ENCODE peak calls at places on chromosomes 2 and 18, in ten cellular contexts. One of them, this sample, is unnamed.

GRCh38 chr18:47912343-47912742 is 18.1 kb downstream of the SMAD2 start:
- DNase-seq in heart right ventricle: no peak
- DNase-seq in stimulated activated CD8-positive, alpha-beta memory T cell treated with anti-CD3 and anti-CD28 coated beads, Interleukin-7, amount 100 ng/mL, for 4 hours: no peak
- DNase-seq in lower leg skin: no peak
- DNase-seq in sciatic nerve: no peak
- DNase-seq in CD8-positive, alpha-beta memory T cell: no peak
- DNase-seq in activated CD4-positive, alpha-beta T cell treated with anti-CD3 and anti-CD28 coated beads, Interleukin-2, amount 50 U/mL, for 1 hour: no peak
- DNase-seq in psoas muscle: no peak
- DNase-seq in AG09319: no peak
- DNase-seq in A172: no peak
- DNase-seq in this sample: no peak

GRCh38 chr2:242098445-242099128 is 229.1 kb downstream of the RTP5 start:
- DNase-seq in heart right ventricle: no peak
- DNase-seq in stimulated activated CD8-positive, alpha-beta memory T cell treated with anti-CD3 and anti-CD28 coated beads, Interleukin-7, amount 100 ng/mL, for 4 hours: no peak
- DNase-seq in lower leg skin: no peak
- DNase-seq in sciatic nerve: no peak
- DNase-seq in CD8-positive, alpha-beta memory T cell: no peak
- DNase-seq in activated CD4-positive, alpha-beta T cell treated with anti-CD3 and anti-CD28 coated beads, Interleukin-2, amount 50 U/mL, for 1 hour: no peak
- DNase-seq in psoas muscle: no peak
- DNase-seq in AG09319: no peak
- DNase-seq in A172: peak
- DNase-seq in this sample: no peak

GRCh38 chr2:175577405-175577986 is 396.0 kb upstream of the ATP5MC3 start:
- DNase-seq in heart right ventricle: no peak
- DNase-seq in stimulated activated CD8-positive, alpha-beta memory T cell treated with anti-CD3 and anti-CD28 coated beads, Interleukin-7, amount 100 ng/mL, for 4 hours: no peak
- DNase-seq in lower leg skin: no peak
- DNase-seq in sciatic nerve: no peak
- DNase-seq in CD8-positive, alpha-beta memory T cell: no peak
- DNase-seq in activated CD4-positive, alpha-beta T cell treated with anti-CD3 and anti-CD28 coated beads, Interleukin-2, amount 50 U/mL, for 1 hour: no peak
- DNase-seq in psoas muscle: no peak
- DNase-seq in AG09319: no peak
- DNase-seq in A172: no peak
- DNase-seq in this sample: no peak

GRCh38 chr2:85191157-85191556 is 58.0 kb downstream of the TCF7L1 start:
- DNase-seq in heart right ventricle: no peak
- DNase-seq in stimulated activated CD8-positive, alpha-beta memory T cell treated with anti-CD3 and anti-CD28 coated beads, Interleukin-7, amount 100 ng/mL, for 4 hours: no peak
- DNase-seq in lower leg skin: no peak
- DNase-seq in sciatic nerve: no peak
- DNase-seq in CD8-positive, alpha-beta memory T cell: no peak
- DNase-seq in activated CD4-positive, alpha-beta T cell treated with anti-CD3 and anti-CD28 coated beads, Interleukin-2, amount 50 U/mL, for 1 hour: no peak
- DNase-seq in psoas muscle: no peak
- DNase-seq in AG09319: no peak
- DNase-seq in A172: no peak
- DNase-seq in this sample: no peak

GRCh38 chr2:235543126-235543750 is 49.4 kb downstream of the AGAP1 start:
- DNase-seq in heart right ventricle: no peak
- DNase-seq in stimulated activated CD8-positive, alpha-beta memory T cell treated with anti-CD3 and anti-CD28 coated beads, Interleukin-7, amount 100 ng/mL, for 4 hours: no peak
- DNase-seq in lower leg skin: no peak
- DNase-seq in sciatic nerve: peak
- DNase-seq in CD8-positive, alpha-beta memory T cell: no peak
- DNase-seq in activated CD4-positive, alpha-beta T cell treated with anti-CD3 and anti-CD28 coated beads, Interleukin-2, amount 50 U/mL, for 1 hour: no peak
- DNase-seq in psoas muscle: no peak
- DNase-seq in AG09319: no peak
- DNase-seq in A172: no peak
- DNase-seq in this sample: peak

GRCh38 chr2:43424262-43425207 is 171.3 kb downstream of the THADA start:
- DNase-seq in heart right ventricle: no peak
- DNase-seq in stimulated activated CD8-positive, alpha-beta memory T cell treated with anti-CD3 and anti-CD28 coated beads, Interleukin-7, amount 100 ng/mL, for 4 hours: no peak
- DNase-seq in lower leg skin: no peak
- DNase-seq in sciatic nerve: no peak
- DNase-seq in CD8-positive, alpha-beta memory T cell: no peak
- DNase-seq in activated CD4-positive, alpha-beta T cell treated with anti-CD3 and anti-CD28 coated beads, Interleukin-2, amount 50 U/mL, for 1 hour: no peak
- DNase-seq in psoas muscle: no peak
- DNase-seq in AG09319: no peak
- DNase-seq in A172: peak
- DNase-seq in this sample: no peak

GRCh38 chr2:61096438-61096837 is 30.8 kb downstream of the SANBR start:
- DNase-seq in heart right ventricle: no peak
- DNase-seq in stimulated activated CD8-positive, alpha-beta memory T cell treated with anti-CD3 and anti-CD28 coated beads, Interleukin-7, amount 100 ng/mL, for 4 hours: no peak
- DNase-seq in lower leg skin: no peak
- DNase-seq in sciatic nerve: no peak
- DNase-seq in CD8-positive, alpha-beta memory T cell: no peak
- DNase-seq in activated CD4-positive, alpha-beta T cell treated with anti-CD3 and anti-CD28 coated beads, Interleukin-2, amount 50 U/mL, for 1 hour: no peak
- DNase-seq in psoas muscle: no peak
- DNase-seq in AG09319: no peak
- DNase-seq in A172: no peak
- DNase-seq in this sample: no peak

GRCh38 chr2:54440050-54440449 is 16.1 kb upstream of the SPTBN1 start:
- DNase-seq in heart right ventricle: no peak
- DNase-seq in stimulated activated CD8-positive, alpha-beta memory T cell treated with anti-CD3 and anti-CD28 coated beads, Interleukin-7, amount 100 ng/mL, for 4 hours: no peak
- DNase-seq in lower leg skin: no peak
- DNase-seq in sciatic nerve: no peak
- DNase-seq in CD8-positive, alpha-beta memory T cell: no peak
- DNase-seq in activated CD4-positive, alpha-beta T cell treated with anti-CD3 and anti-CD28 coated beads, Interleukin-2, amount 50 U/mL, for 1 hour: no peak
- DNase-seq in psoas muscle: no peak
- DNase-seq in AG09319: no peak
- DNase-seq in A172: no peak
- DNase-seq in this sample: no peak

GRCh38 chr18:44079602-44080001 is 601.1 kb upstream of the SETBP1 start:
- DNase-seq in heart right ventricle: no peak
- DNase-seq in stimulated activated CD8-positive, alpha-beta memory T cell treated with anti-CD3 and anti-CD28 coated beads, Interleukin-7, amount 100 ng/mL, for 4 hours: no peak
- DNase-seq in lower leg skin: no peak
- DNase-seq in sciatic nerve: no peak
- DNase-seq in CD8-positive, alpha-beta memory T cell: no peak
- DNase-seq in activated CD4-positive, alpha-beta T cell treated with anti-CD3 and anti-CD28 coated beads, Interleukin-2, amount 50 U/mL, for 1 hour: no peak
- DNase-seq in psoas muscle: no peak
- DNase-seq in AG09319: no peak
- DNase-seq in A172: peak
- DNase-seq in this sample: no peak

GRCh38 chr2:124001681-124002080 is 23.4 kb upstream of the CNTNAP5 start:
- DNase-seq in heart right ventricle: no peak
- DNase-seq in stimulated activated CD8-positive, alpha-beta memory T cell treated with anti-CD3 and anti-CD28 coated beads, Interleukin-7, amount 100 ng/mL, for 4 hours: no peak
- DNase-seq in lower leg skin: no peak
- DNase-seq in sciatic nerve: no peak
- DNase-seq in CD8-positive, alpha-beta memory T cell: no peak
- DNase-seq in activated CD4-positive, alpha-beta T cell treated with anti-CD3 and anti-CD28 coated beads, Interleukin-2, amount 50 U/mL, for 1 hour: no peak
- DNase-seq in psoas muscle: no peak
- DNase-seq in AG09319: no peak
- DNase-seq in A172: no peak
- DNase-seq in this sample: no peak

GRCh38 chr2:128414351-128414750 is 95.7 kb upstream of the HS6ST1 start:
- DNase-seq in heart right ventricle: no peak
- DNase-seq in stimulated activated CD8-positive, alpha-beta memory T cell treated with anti-CD3 and anti-CD28 coated beads, Interleukin-7, amount 100 ng/mL, for 4 hours: no peak
- DNase-seq in lower leg skin: no peak
- DNase-seq in sciatic nerve: peak
- DNase-seq in CD8-positive, alpha-beta memory T cell: no peak
- DNase-seq in activated CD4-positive, alpha-beta T cell treated with anti-CD3 and anti-CD28 coated beads, Interleukin-2, amount 50 U/mL, for 1 hour: no peak
- DNase-seq in psoas muscle: peak
- DNase-seq in AG09319: no peak
- DNase-seq in A172: no peak
- DNase-seq in this sample: no peak

GRCh38 chr2:239269959-239270358 is 130.9 kb downstream of the HDAC4 start:
- DNase-seq in heart right ventricle: no peak
- DNase-seq in stimulated activated CD8-positive, alpha-beta memory T cell treated with anti-CD3 and anti-CD28 coated beads, Interleukin-7, amount 100 ng/mL, for 4 hours: no peak
- DNase-seq in lower leg skin: no peak
- DNase-seq in sciatic nerve: peak
- DNase-seq in CD8-positive, alpha-beta memory T cell: no peak
- DNase-seq in activated CD4-positive, alpha-beta T cell treated with anti-CD3 and anti-CD28 coated beads, Interleukin-2, amount 50 U/mL, for 1 hour: no peak
- DNase-seq in psoas muscle: no peak
- DNase-seq in AG09319: no peak
- DNase-seq in A172: no peak
- DNase-seq in this sample: no peak

GRCh38 chr2:212903413-212903812 is 248.0 kb downstream of the IKZF2 start:
- DNase-seq in heart right ventricle: no peak
- DNase-seq in stimulated activated CD8-positive, alpha-beta memory T cell treated with anti-CD3 and anti-CD28 coated beads, Interleukin-7, amount 100 ng/mL, for 4 hours: no peak
- DNase-seq in lower leg skin: no peak
- DNase-seq in sciatic nerve: no peak
- DNase-seq in CD8-positive, alpha-beta memory T cell: no peak
- DNase-seq in activated CD4-positive, alpha-beta T cell treated with anti-CD3 and anti-CD28 coated beads, Interleukin-2, amount 50 U/mL, for 1 hour: no peak
- DNase-seq in psoas muscle: no peak
- DNase-seq in AG09319: no peak
- DNase-seq in A172: no peak
- DNase-seq in this sample: no peak

GRCh38 chr2:70675862-70676261 is 92.1 kb downstream of the ADD2 start:
- DNase-seq in heart right ventricle: no peak
- DNase-seq in stimulated activated CD8-positive, alpha-beta memory T cell treated with anti-CD3 and anti-CD28 coated beads, Interleukin-7, amount 100 ng/mL, for 4 hours: no peak
- DNase-seq in lower leg skin: no peak
- DNase-seq in sciatic nerve: no peak
- DNase-seq in CD8-positive, alpha-beta memory T cell: no peak
- DNase-seq in activated CD4-positive, alpha-beta T cell treated with anti-CD3 and anti-CD28 coated beads, Interleukin-2, amount 50 U/mL, for 1 hour: no peak
- DNase-seq in psoas muscle: no peak
- DNase-seq in AG09319: no peak
- DNase-seq in A172: no peak
- DNase-seq in this sample: no peak

GRCh38 chr2:18526429-18526828 is 34.0 kb downstream of the RDH14 start:
- DNase-seq in heart right ventricle: no peak
- DNase-seq in stimulated activated CD8-positive, alpha-beta memory T cell treated with anti-CD3 and anti-CD28 coated beads, Interleukin-7, amount 100 ng/mL, for 4 hours: no peak
- DNase-seq in lower leg skin: no peak
- DNase-seq in sciatic nerve: no peak
- DNase-seq in CD8-positive, alpha-beta memory T cell: no peak
- DNase-seq in activated CD4-positive, alpha-beta T cell treated with anti-CD3 and anti-CD28 coated beads, Interleukin-2, amount 50 U/mL, for 1 hour: no peak
- DNase-seq in psoas muscle: no peak
- DNase-seq in AG09319: no peak
- DNase-seq in A172: no peak
- DNase-seq in this sample: no peak

GRCh38 chr2:45778720-45779171 is 127.3 kb downstream of the PRKCE start:
- DNase-seq in heart right ventricle: peak
- DNase-seq in stimulated activated CD8-positive, alpha-beta memory T cell treated with anti-CD3 and anti-CD28 coated beads, Interleukin-7, amount 100 ng/mL, for 4 hours: peak
- DNase-seq in lower leg skin: peak
- DNase-seq in sciatic nerve: peak
- DNase-seq in CD8-positive, alpha-beta memory T cell: peak
- DNase-seq in activated CD4-positive, alpha-beta T cell treated with anti-CD3 and anti-CD28 coated beads, Interleukin-2, amount 50 U/mL, for 1 hour: peak
- DNase-seq in psoas muscle: peak
- DNase-seq in AG09319: no peak
- DNase-seq in A172: peak
- DNase-seq in this sample: peak

GRCh38 chr18:715626-716025 is 3.2 kb upstream of the ENOSF1 start:
- DNase-seq in heart right ventricle: no peak
- DNase-seq in stimulated activated CD8-positive, alpha-beta memory T cell treated with anti-CD3 and anti-CD28 coated beads, Interleukin-7, amount 100 ng/mL, for 4 hours: peak
- DNase-seq in lower leg skin: no peak
- DNase-seq in sciatic nerve: no peak
- DNase-seq in CD8-positive, alpha-beta memory T cell: no peak
- DNase-seq in activated CD4-positive, alpha-beta T cell treated with anti-CD3 and anti-CD28 coated beads, Interleukin-2, amount 50 U/mL, for 1 hour: no peak
- DNase-seq in psoas muscle: no peak
- DNase-seq in AG09319: peak
- DNase-seq in A172: peak
- DNase-seq in this sample: no peak

GRCh38 chr2:196160101-196160500 is 11.3 kb downstream of the STK17B start:
- DNase-seq in heart right ventricle: peak
- DNase-seq in stimulated activated CD8-positive, alpha-beta memory T cell treated with anti-CD3 and anti-CD28 coated beads, Interleukin-7, amount 100 ng/mL, for 4 hours: peak
- DNase-seq in lower leg skin: peak
- DNase-seq in sciatic nerve: no peak
- DNase-seq in CD8-positive, alpha-beta memory T cell: peak
- DNase-seq in activated CD4-positive, alpha-beta T cell treated with anti-CD3 and anti-CD28 coated beads, Interleukin-2, amount 50 U/mL, for 1 hour: no peak
- DNase-seq in psoas muscle: no peak
- DNase-seq in AG09319: peak
- DNase-seq in A172: peak
- DNase-seq in this sample: peak

This sample was measured in HTR-8/SVneo.